ENCODE peak calls at places on chromosomes 16 and 17, in seven cellular contexts. X is nephron progenitor cell; E is activated naive CD8-positive, alpha-beta T cell treated with anti-CD3 and anti-CD28 coated beads for 36 hours; Q is NCI-H510A; A is activated T-helper 1 cell treated with Interleukin-2 at 50 U/mL for 16 hours; G is progenitor cell of endocrine pancreas; J is BE2C. N is an unnamed sample.
A peak's percentile ranks its signal among the peaks of the same experiment; 100 is the strongest.

GRCh38 chr17:78375401-78376079 is 2.9 kb upstream of the PGS1 start:
- DNase-seq in X (no peak), E (no peak), Q (no peak), A (no peak), G (no peak), J (no peak), N (no peak)

GRCh38 chr17:78734841-78735641 is 47.0 kb downstream of the CYTH1 start:
- DNase-seq in X (no peak), E (no peak), Q (no peak), A (no peak), G (no peak), J (no peak), N (no peak)

GRCh38 chr17:32161506-32162365 is 19.4 kb downstream of the RHOT1 start:
- DNase-seq in X (no peak), E (no peak), Q (no peak), A (no peak), G (no peak), J (no peak), N (no peak)

GRCh38 chr17:73021771-73022170 is 70.7 kb downstream of the SLC39A11 start:
- DNase-seq in X (no peak), E (no peak), Q (no peak), A (no peak), G (no peak), J (no peak), N (no peak)

GRCh38 chr16:27225536-27226360 is 22.4 kb downstream of the KDM8 start:
- DNase-seq in X (no peak), E (no peak), Q (no peak), A (no peak), G (no peak), J (no peak), N (no peak)

GRCh38 chr17:28726396-28726911 is 421 bp upstream of the TLCD1 start:
- DNase-seq in X (peak; percentile 75), E (peak; percentile 85), Q (peak; percentile 80), A (peak; percentile 46), G (no peak), J (peak; percentile 60), N (peak; percentile 73)

GRCh38 chr16:56744996-56745640 is 15.2 kb downstream of the NUP93 start:
- DNase-seq in X (no peak), E (no peak), Q (no peak), A (no peak), G (no peak), J (no peak), N (no peak)

GRCh38 chr16:84360170-84360569 is 8.2 kb upstream of the ATP2C2 start:
- DNase-seq in X (no peak), E (peak; percentile 71), Q (no peak), A (peak; percentile 3), G (no peak), J (no peak), N (no peak)

GRCh38 chr16:12468552-12468951 is 335.1 kb downstream of the CPPED1 start:
- DNase-seq in X (no peak), E (no peak), Q (no peak), A (no peak), G (no peak), J (peak; percentile 28), N (no peak)

N was measured in GM13976.